ENCODE peak calls at places on chromosomes 4 and X, in ten cellular contexts. Q is HFFc6, W is upper lobe of left lung, U is foreskin fibroblast, P is progenitor cell of endocrine pancreas, N is sigmoid colon, A is GM20000, D is thoracic aorta, O is choroid plexus epithelial cell, Y is lower lobe of right lung. B is an unnamed sample.

GRCh38 chr4:139913995-139914394 is 240.0 kb downstream of the MAML3 start:
- DNase-seq in Q (peak), W (no peak), U (peak), P (no peak), N (no peak), A (no peak), D (no peak), O (peak), Y (no peak), B (no peak)

GRCh38 chrX:150293311-150294013 is 69.7 kb upstream of the MAMLD1 start:
- DNase-seq in Q (no peak), W (no peak), U (no peak), P (no peak), N (no peak), A (no peak), D (no peak), O (no peak), Y (no peak), B (peak)

GRCh38 chr4:10204401-10205058 is 87.9 kb upstream of the WDR1 start:
- DNase-seq in Q (peak), W (no peak), U (peak), P (no peak), N (no peak), A (no peak), D (no peak), O (no peak), Y (no peak), B (no peak)

GRCh38 chr4:114087596-114088230 is 108.3 kb upstream of the ARSJ start:
- DNase-seq in Q (peak), W (no peak), U (peak), P (no peak), N (no peak), A (no peak), D (no peak), O (peak), Y (no peak), B (no peak)

GRCh38 chrX:1449581-1450149 is 3.0 kb downstream of the ASMTL start:
- DNase-seq in Q (no peak), W (no peak), U (no peak), P (no peak), N (no peak), A (no peak), D (no peak), O (no peak), Y (no peak), B (no peak)

GRCh38 chr4:128519163-128519810 is 231.7 kb upstream of the PGRMC2 start:
- DNase-seq in Q (no peak), W (no peak), U (peak), P (no peak), N (no peak), A (no peak), D (no peak), O (peak), Y (no peak), B (no peak)

GRCh38 chr4:17721496-17722360 is 59.7 kb downstream of the FAM184B start:
- DNase-seq in Q (peak), W (no peak), U (peak), P (no peak), N (no peak), A (no peak), D (no peak), O (peak), Y (no peak), B (no peak)

GRCh38 chr4:15755321-15755750 is 22.8 kb upstream of the CD38 start:
- DNase-seq in Q (peak), W (no peak), U (peak), P (no peak), N (no peak), A (no peak), D (no peak), O (peak), Y (no peak), B (no peak)

GRCh38 chrX:129833153-129834004 is 10.3 kb downstream of the ZDHHC9 start:
- DNase-seq in Q (peak), W (peak), U (peak), P (no peak), N (no peak), A (no peak), D (no peak), O (peak), Y (no peak), B (no peak)

GRCh38 chrX:96502507-96502906 is 182.1 kb upstream of the DIAPH2 start:
- DNase-seq in Q (no peak), W (no peak), U (no peak), P (no peak), N (no peak), A (no peak), D (no peak), O (no peak), Y (no peak), B (no peak)

GRCh38 chr4:100836929-100837328 is 319.1 kb upstream of the EMCN start:
- DNase-seq in Q (no peak), W (no peak), U (no peak), P (no peak), N (no peak), A (no peak), D (no peak), O (no peak), Y (no peak), B (peak)

GRCh38 chr4:14844059-14844458 is 158.2 kb upstream of the CPEB2 start:
- DNase-seq in Q (no peak), W (no peak), U (no peak), P (no peak), N (no peak), A (no peak), D (no peak), O (no peak), Y (no peak), B (no peak)

GRCh38 chrX:118231464-118231863 is 114.4 kb upstream of the WDR44 start:
- DNase-seq in Q (no peak), W (no peak), U (peak), P (no peak), N (no peak), A (no peak), D (no peak), O (no peak), Y (no peak), B (no peak)

GRCh38 chr4:15182600-15183222 is 180.4 kb downstream of the CPEB2 start:
- DNase-seq in Q (no peak), W (no peak), U (no peak), P (no peak), N (no peak), A (no peak), D (no peak), O (peak), Y (no peak), B (no peak)

GRCh38 chrX:110012818-110013484 is 10.0 kb downstream of the TMEM164 start:
- DNase-seq in Q (no peak), W (peak), U (no peak), P (no peak), N (no peak), A (no peak), D (no peak), O (no peak), Y (no peak), B (no peak)

GRCh38 chr4:75672461-75673026 is 667 bp downstream of the G3BP2 start:
- DNase-seq in Q (peak), W (peak), U (peak), P (peak), N (peak), A (peak), D (peak), O (peak), Y (peak), B (no peak)

GRCh38 chr4:6916587-6917444 is 7.2 kb downstream of the TBC1D14 start:
- DNase-seq in Q (no peak), W (peak), U (no peak), P (no peak), N (peak), A (no peak), D (no peak), O (peak), Y (peak), B (peak)

GRCh38 chr4:15318621-15319348 is 109.0 kb upstream of the C1QTNF7 start:
- DNase-seq in Q (peak), W (no peak), U (peak), P (no peak), N (no peak), A (no peak), D (no peak), O (no peak), Y (no peak), B (no peak)

GRCh38 chrX:123487226-123487625 is 245.6 kb downstream of the THOC2 start:
- DNase-seq in Q (peak), W (no peak), U (no peak), P (no peak), N (no peak), A (no peak), D (no peak), O (no peak), Y (no peak), B (no peak)

GRCh38 chr4:174578366-174578765 is 56.1 kb upstream of the HPGD start:
- DNase-seq in Q (no peak), W (no peak), U (peak), P (no peak), N (no peak), A (no peak), D (no peak), O (peak), Y (no peak), B (no peak)

GRCh38 chr4:76755756-76756155 is 142.2 kb downstream of the SOWAHB start:
- DNase-seq in Q (no peak), W (no peak), U (no peak), P (no peak), N (no peak), A (no peak), D (no peak), O (peak), Y (no peak), B (no peak)

GRCh38 chrX:11380187-11380586 is 87.0 kb downstream of the AMELX start:
- DNase-seq in Q (no peak), W (no peak), U (peak), P (no peak), N (no peak), A (no peak), D (no peak), O (peak), Y (no peak), B (no peak)

GRCh38 chr4:125489952-125490690 is 175.4 kb downstream of the FAT4 start:
- DNase-seq in Q (no peak), W (no peak), U (no peak), P (no peak), N (no peak), A (no peak), D (no peak), O (no peak), Y (no peak), B (no peak)

GRCh38 chr4:30842142-30842541 is 122.0 kb downstream of the PCDH7 start:
- DNase-seq in Q (no peak), W (no peak), U (no peak), P (no peak), N (no peak), A (no peak), D (no peak), O (no peak), Y (no peak), B (no peak)

GRCh38 chr4:117001077-117001476 is 84.3 kb downstream of the TRAM1L1 start:
- DNase-seq in Q (no peak), W (no peak), U (no peak), P (no peak), N (no peak), A (peak), D (no peak), O (no peak), Y (no peak), B (peak)

GRCh38 chrX:12973561-12974216 is 1.2 kb upstream of the TMSB4X start:
- DNase-seq in Q (no peak), W (peak), U (no peak), P (no peak), N (no peak), A (no peak), D (no peak), O (no peak), Y (peak), B (no peak)

GRCh38 chr4:117777721-117778120 is 256.6 kb upstream of the NDST3 start:
- DNase-seq in Q (no peak), W (no peak), U (no peak), P (no peak), N (no peak), A (no peak), D (no peak), O (no peak), Y (no peak), B (no peak)

GRCh38 chr4:38308728-38309315 is 348.6 kb downstream of the PTTG2 start:
- DNase-seq in Q (peak), W (no peak), U (peak), P (no peak), N (no peak), A (no peak), D (no peak), O (peak), Y (no peak), B (no peak)

GRCh38 chr4:5788144-5788543 is 77.1 kb downstream of the EVC start:
- DNase-seq in Q (no peak), W (peak), U (no peak), P (no peak), N (peak), A (no peak), D (no peak), O (no peak), Y (no peak), B (no peak)

GRCh38 chr4:5789141-5789540 is 78.1 kb downstream of the EVC start:
- DNase-seq in Q (no peak), W (peak), U (no peak), P (no peak), N (peak), A (no peak), D (no peak), O (no peak), Y (no peak), B (no peak)

GRCh38 chr4:5791654-5792053 is 80.7 kb downstream of the EVC start:
- DNase-seq in Q (no peak), W (peak), U (no peak), P (no peak), N (peak), A (no peak), D (no peak), O (no peak), Y (no peak), B (no peak)

GRCh38 chr4:5793514-5793913 is 82.5 kb downstream of the EVC start:
- DNase-seq in Q (no peak), W (peak), U (no peak), P (no peak), N (peak), A (no peak), D (no peak), O (no peak), Y (no peak), B (no peak)

DNA sequence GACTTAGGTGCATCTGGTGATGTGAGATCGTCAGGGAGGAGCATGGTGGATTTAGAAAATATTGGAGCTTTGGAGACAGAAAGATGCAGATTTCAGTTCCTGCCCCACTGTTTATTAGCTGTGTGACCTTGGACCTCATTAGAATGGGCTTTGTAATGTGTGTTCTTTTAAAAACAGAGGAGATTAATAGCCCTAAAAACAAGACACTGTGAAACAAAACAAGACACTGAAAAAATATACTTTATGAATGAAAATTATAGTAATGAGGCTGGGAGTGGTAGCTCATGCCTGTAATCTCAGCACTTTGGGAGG is 79.5 kb downstream of the EVC start:
- DNase-seq in Q (no peak), W (no peak), U (no peak), P (no peak), N (no peak), A (no peak), D (no peak), O (no peak), Y (no peak), B (no peak)
- TF ChIP-seq CTCF in Q (peak), W (no peak), U (no peak), P (no peak), N (no peak), A (no peak), D (no peak), O (no peak), Y (no peak), B (no peak)

GRCh38 chr4:110164251-110164650 is 34.2 kb downstream of the ELOVL6 start:
- DNase-seq in Q (peak), W (no peak), U (peak), P (no peak), N (no peak), A (no peak), D (no peak), O (peak), Y (no peak), B (no peak)

GRCh38 chr4:110165382-110166285 is 32.8 kb downstream of the ELOVL6 start:
- DNase-seq in Q (peak), W (no peak), U (peak), P (no peak), N (no peak), A (peak), D (no peak), O (peak), Y (no peak), B (no peak)

GRCh38 chr4:110164856-110165255 is 33.6 kb downstream of the ELOVL6 start:
- DNase-seq in Q (no peak), W (no peak), U (no peak), P (no peak), N (no peak), A (no peak), D (no peak), O (no peak), Y (no peak), B (no peak)

GRCh38 chr4:110160616-110161015 is 37.8 kb downstream of the ELOVL6 start:
- DNase-seq in Q (no peak), W (no peak), U (no peak), P (no peak), N (no peak), A (no peak), D (no peak), O (no peak), Y (no peak), B (no peak)

DNA sequence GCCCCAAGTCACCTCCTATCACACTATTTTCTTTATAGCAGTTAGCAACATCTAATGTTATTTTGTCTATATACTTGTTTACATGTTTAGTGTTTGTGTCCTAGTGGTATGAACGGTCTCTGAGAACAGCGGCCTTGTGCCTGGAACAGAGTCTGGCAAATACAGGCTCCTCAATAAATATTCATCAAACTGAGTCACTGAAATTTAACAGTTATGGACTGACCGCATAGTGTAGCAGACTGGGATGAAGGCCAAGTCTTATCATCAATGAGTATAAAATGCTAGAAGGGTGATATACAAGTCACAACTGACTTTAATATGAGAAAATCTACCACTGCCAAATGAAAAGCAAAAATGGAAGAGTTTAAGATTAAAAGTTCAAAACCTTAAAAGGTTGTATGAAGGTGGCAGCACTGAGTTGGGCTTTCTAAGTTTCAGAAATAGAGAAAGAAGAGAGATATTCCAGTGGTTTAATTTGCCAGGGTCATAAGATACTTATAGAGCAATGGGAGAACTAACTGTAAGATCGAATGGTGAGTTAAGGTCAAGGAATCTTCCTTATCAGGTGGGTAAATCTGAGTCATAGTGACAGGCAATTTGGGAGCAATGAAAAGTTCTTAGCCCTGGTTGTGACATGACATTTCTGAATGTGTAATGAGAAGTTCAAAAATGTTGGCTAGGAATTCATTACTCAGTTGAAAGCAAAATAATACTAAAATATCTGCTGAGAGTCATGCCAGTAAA is 34.9 kb downstream of the ELOVL6 start:
- DNase-seq in Q (peak), W (no peak), U (peak), P (no peak), N (no peak), A (no peak), D (no peak), O (peak), Y (no peak), B (no peak)
- TF ChIP-seq CTCF in Q (peak), W (no peak), U (peak), P (no peak), N (no peak), A (no peak), D (no peak), O (peak), Y (no peak), B (peak)

DNA sequence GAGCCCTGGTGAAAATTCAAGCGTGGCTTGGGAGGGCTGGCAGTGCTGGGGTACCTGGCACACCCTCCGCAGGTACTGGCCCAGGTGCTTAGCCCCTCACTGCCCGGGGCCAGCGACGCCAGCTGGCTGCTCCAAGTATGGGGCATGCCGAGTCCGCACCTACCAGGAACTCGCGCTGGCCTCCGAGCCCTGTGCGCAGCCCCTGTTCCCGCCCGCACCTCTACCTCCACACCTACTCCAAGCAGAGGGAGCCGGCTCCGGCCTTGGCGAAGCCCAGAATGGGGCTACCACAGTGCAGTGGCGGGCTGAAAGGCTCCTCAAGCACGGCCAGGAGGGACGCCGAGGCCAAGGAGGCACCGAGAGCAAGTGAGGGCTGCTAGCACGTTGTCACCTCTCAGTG is 14.9 kb upstream of the DHX15 start:
- DNase-seq in Q (no peak), W (no peak), U (no peak), P (no peak), N (no peak), A (no peak), D (no peak), O (no peak), Y (no peak), B (no peak)
- TF ChIP-seq CTCF in Q (no peak), W (no peak), U (no peak), P (no peak), N (no peak), A (no peak), D (no peak), O (no peak), Y (no peak), B (no peak)

DNA sequence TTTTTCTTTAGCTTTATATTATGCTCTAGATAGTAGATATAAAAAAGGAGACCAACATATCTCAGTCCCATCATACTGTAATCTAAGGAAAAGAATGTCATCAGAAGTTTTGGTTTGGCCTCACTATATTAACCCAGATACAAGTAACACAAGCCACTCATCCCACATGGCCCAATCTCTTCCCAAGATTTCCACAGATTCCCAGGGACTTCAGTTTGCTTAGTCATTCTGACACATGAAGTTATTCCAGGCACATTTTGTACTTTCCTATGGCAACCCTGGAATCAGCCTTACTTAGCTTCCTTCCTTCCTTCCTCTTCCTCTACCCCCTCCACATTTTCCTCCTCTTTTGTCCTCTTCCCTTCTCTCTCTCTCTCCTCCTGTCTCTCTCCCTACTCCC is 21.7 kb upstream of the DCLK2 start:
- DNase-seq in Q (peak), W (no peak), U (peak), P (no peak), N (no peak), A (no peak), D (no peak), O (no peak), Y (no peak), B (peak)
- TF ChIP-seq CTCF in Q (no peak), W (no peak), U (no peak), P (no peak), N (no peak), A (no peak), D (no peak), O (no peak), Y (no peak), B (no peak)

DNA sequence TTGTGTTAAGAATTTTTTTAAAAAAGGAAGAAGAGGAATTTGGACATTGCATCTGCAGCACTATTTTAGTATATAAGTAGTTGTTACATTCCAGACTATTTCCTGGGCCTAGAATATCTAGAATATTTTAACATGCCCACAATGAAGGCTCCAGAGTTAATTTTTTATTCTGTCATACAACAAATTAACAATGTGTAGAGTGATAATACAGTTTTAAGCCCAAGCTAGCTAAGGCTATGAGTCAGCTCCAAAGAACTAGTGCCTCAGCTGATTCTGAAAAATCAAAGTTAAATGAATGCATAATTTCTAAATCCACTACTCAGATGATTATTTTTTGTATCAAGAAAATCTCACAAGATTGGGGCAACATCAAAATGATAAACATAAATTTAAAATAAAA is 231.4 kb downstream of the PRDM5 start:
- DNase-seq in Q (no peak), W (no peak), U (peak), P (no peak), N (no peak), A (no peak), D (no peak), O (peak), Y (no peak), B (no peak)
- TF ChIP-seq CTCF in Q (no peak), W (no peak), U (no peak), P (no peak), N (no peak), A (no peak), D (no peak), O (no peak), Y (no peak), B (no peak)